ENCODE peak calls at places on chromosome 20, in ten cellular contexts. M is choroid plexus epithelial cell; J is CD8-positive, alpha-beta T cell; G is GM12878; L is BJ; S is tibial artery; D is hepatocyte; I is brain microvascular endothelial cell; P is mammary epithelial cell; W is cardiac fibroblast. R is an unnamed sample.

GRCh38 chr20:37343212-37343993 is 2.5 kb upstream of the SRC start:
- DNase-seq in I (no peak), L (no peak), J (no peak), P (peak; percentile 52), G (no peak), D (no peak), M (no peak), S (peak; percentile 63), W (no peak), R (no peak)

GRCh38 chr20:58692579-58693225 is at the start of gene NPEPL1:
- DNase-seq in L (no peak), D (peak; percentile 91), P (peak; percentile 24), W (peak; percentile 67), J (peak; percentile 65), G (no peak), I (no peak), M (peak; percentile 77), S (peak; percentile 77), R (no peak)

GRCh38 chr20:41182296-41183212 is 45.2 kb downstream of the PLCG1 start:
- DNase-seq in J (no peak), D (peak; percentile 2), W (no peak), I (no peak), L (no peak), M (no peak), P (peak; percentile 80), G (no peak), S (peak; percentile 51), R (no peak)

GRCh38 chr20:63785646-63786255 is 45.3 kb downstream of the ZBTB46 start:
- DNase-seq in M (no peak), D (no peak), G (no peak), I (no peak), S (no peak), W (no peak), L (no peak), P (no peak), J (no peak), R (no peak)

GRCh38 chr20:1171461-1172093 is 13.2 kb downstream of the TMEM74B start:
- DNase-seq in L (no peak), I (no peak), W (peak; percentile 48), G (no peak), P (no peak), S (no peak), J (no peak), M (peak; percentile 52), D (peak; percentile 79), R (no peak)

GRCh38 chr20:23603321-23603720 is 2.4 kb downstream of the CST9 start:
- DNase-seq in D (no peak), G (no peak), L (no peak), J (no peak), P (no peak), M (no peak), I (no peak), W (no peak), S (no peak), R (no peak)

GRCh38 chr20:23246682-23247664 is 103.6 kb upstream of the NXT1 start:
- DNase-seq in L (no peak), J (no peak), P (no peak), S (peak; percentile 75), G (peak; percentile 31), M (peak; percentile 50), D (no peak), I (no peak), W (no peak), R (no peak)

GRCh38 chr20:61814244-61814643 is 251.4 kb downstream of the TAF4 start:
- DNase-seq in I (no peak), P (no peak), L (no peak), S (no peak), W (no peak), G (no peak), M (no peak), J (no peak), D (no peak), R (no peak)

GRCh38 chr20:2298116-2298515 is 2.3 kb downstream of the TGM3 start:
- DNase-seq in M (no peak), G (no peak), P (no peak), S (no peak), I (no peak), L (no peak), J (no peak), W (no peak), D (no peak), R (no peak)

GRCh38 chr20:2295886-2296544 is at the start of gene TGM3:
- DNase-seq in L (no peak), W (no peak), G (no peak), J (no peak), P (no peak), D (no peak), M (no peak), I (no peak), S (peak; percentile 39), R (no peak)

GRCh38 chr20:2297352-2297717 is 1.5 kb downstream of the TGM3 start:
- DNase-seq in W (no peak), J (no peak), S (peak; percentile 41), P (no peak), G (no peak), M (peak; percentile 18), L (no peak), D (no peak), I (no peak), R (no peak)

GRCh38 chr20:2295286-2295685 is 515 bp upstream of the TGM3 start:
- DNase-seq in W (no peak), S (no peak), L (no peak), M (no peak), I (no peak), D (no peak), P (no peak), J (no peak), G (no peak), R (no peak)

DNA sequence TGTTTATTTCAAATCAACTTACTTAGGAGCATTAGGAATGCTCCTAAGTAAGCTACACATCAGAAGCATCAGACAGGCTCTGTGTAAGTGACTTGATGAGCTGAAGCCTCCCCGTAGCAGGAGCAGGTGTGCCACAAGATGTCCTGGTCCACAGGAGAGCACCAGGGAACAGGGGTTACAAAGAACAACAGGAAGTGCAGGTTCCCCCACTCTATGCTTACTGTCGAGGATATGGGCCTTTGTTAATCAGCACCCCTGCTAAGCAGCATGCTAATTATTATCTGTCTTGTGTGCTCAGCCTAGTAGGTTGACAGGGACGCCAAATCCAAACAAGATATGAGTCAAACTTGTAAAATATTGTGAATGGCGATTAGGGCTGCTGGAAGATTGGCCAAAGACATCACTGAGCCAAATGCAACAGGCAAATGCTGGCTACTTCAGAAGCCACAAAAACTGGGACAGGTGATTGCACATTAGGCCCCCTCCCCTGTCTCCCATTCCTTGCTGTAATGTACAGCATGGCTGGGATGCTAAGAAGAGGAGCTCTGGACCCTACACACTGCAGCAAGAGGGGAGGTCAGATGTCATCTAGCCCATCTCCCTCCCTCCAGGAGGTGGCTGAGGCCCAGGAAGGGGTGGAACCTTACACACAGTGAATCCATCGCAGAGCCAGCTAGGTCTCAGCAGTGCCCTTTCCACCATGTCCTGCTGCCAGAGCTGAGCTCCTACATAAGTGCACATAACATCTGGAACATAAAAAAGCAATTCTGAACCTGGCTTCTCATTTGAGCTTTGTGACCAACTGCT is 947 bp downstream of the TGM3 start:
- DNase-seq in L (no peak), D (no peak), J (no peak), M (no peak), P (no peak), W (no peak), S (no peak), I (no peak), G (no peak), R (no peak)
- H3K4me3 ChIP-seq in L (no peak overlapping the region), D (no peak overlapping the region), J (no peak overlapping the region), M (no peak overlapping the region), P (no peak overlapping the region), W (no peak overlapping the region), S (no peak overlapping the region), I (no peak overlapping the region), G (no peak overlapping the region), R (no peak overlapping the region)

GRCh38 chr20:39105551-39105950 is 143.4 kb downstream of the DHX35 start:
- DNase-seq in M (no peak), D (no peak), J (no peak), S (no peak), G (no peak), L (no peak), I (no peak), P (no peak), W (no peak), R (no peak)
- TF ChIP-seq CTCF in M (no peak), D (no peak), J (no peak), S (no peak), G (no peak), L (no peak), I (peak; percentile 25), P (peak; percentile 43), W (no peak), R (peak; percentile 23)

GRCh38 chr20:17897566-17898307 is 70.9 kb downstream of the SNX5 start:
- DNase-seq in P (peak; percentile 46), I (no peak), M (no peak), S (no peak), D (no peak), G (no peak), J (no peak), W (no peak), L (no peak), R (no peak)

GRCh38 chr20:17893480-17893879 is 75.1 kb downstream of the SNX5 start:
- DNase-seq in M (no peak), G (no peak), D (no peak), S (no peak), I (no peak), L (no peak), J (no peak), W (no peak), P (no peak), R (no peak)

GRCh38 chr20:17896247-17896723 is 72.3 kb downstream of the SNX5 start:
- DNase-seq in L (no peak), P (no peak), S (no peak), I (no peak), D (no peak), W (peak; percentile 20), J (no peak), M (no peak), G (no peak), R (no peak)

GRCh38 chr20:17896771-17897369 is 71.7 kb downstream of the SNX5 start:
- DNase-seq in L (no peak), D (no peak), P (no peak), J (no peak), W (peak; percentile 11), M (no peak), S (no peak), G (peak; percentile 48), I (no peak), R (no peak)

DNA sequence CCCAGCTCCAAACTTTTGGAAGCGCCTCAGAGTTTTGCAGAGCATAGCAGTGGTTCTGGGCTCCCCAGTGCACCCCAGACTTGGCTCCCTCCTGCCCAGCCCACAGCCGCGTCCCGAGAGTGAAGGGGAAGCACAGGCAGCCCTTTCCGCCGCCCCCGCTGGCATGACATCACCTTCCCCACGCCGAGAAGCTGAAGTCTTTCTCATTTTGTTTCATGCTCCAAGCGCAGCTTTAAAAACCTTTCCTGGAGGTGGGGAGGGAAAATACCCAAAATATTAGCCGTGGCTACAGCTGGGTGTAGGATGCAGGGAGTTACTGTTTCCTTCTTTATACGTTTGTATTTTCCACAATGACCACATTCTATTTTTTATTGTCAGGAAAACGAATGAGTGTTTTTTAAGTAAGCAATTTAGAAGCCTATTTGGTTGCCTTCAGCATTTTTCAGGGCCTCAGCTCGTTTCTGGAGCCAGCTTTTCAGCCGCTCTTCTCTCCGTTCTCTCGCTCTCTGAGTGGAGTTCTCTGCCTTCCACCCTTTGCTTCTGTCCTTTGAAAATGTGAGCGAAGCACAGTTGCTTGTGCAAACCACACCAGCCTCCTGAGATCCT is 72.8 kb downstream of the SNX5 start:
- DNase-seq in I (peak; percentile 58), G (peak; percentile 11), M (peak; percentile 58), D (no peak), P (peak; percentile 73), J (peak; percentile 21), S (peak; percentile 80), W (peak; percentile 59), L (no peak), R (no peak)
- H3K4me3 ChIP-seq in I (peak overlapping the region; percentile 43), G (peak overlapping the region; percentile 0), M (peak overlapping the region; percentile 44), D (no peak overlapping the region), P (peak overlapping the region; percentile 40), J (no peak overlapping the region), S (peak overlapping the region; percentile 41), W (peak overlapping the region; percentile 40), L (peak overlapping the region; percentile 42), R (no peak overlapping the region)

GRCh38 chr20:51563597-51564332 is 21.2 kb upstream of the NFATC2 start:
- DNase-seq in G (no peak), L (peak; percentile 58), I (peak; percentile 97), M (peak; percentile 90), W (peak; percentile 83), P (peak; percentile 54), S (peak; percentile 78), D (peak; percentile 87), J (no peak), R (no peak)
- TF ChIP-seq CTCF in G (no peak), L (peak; percentile 10), I (peak; percentile 44), M (no peak), W (peak; percentile 21), P (no peak), S (no peak), D (no peak), J (no peak), R (no peak)